ENCODE peak calls at places on chromosomes 16 and 17, in six cellular contexts. X is HepG2, D is A549, T is upper lobe of left lung, G is K562, M is GM12878. W is an unnamed sample.

GRCh38 chr17:64255764-64256163 is 7.3 kb downstream of the TEX2 start:
- ATAC-seq in X (peak; percentile 62), M (no peak), G (no peak), D (no peak), T (no peak), W (no peak)

GRCh38 chr16:54239441-54239840 is 47.1 kb downstream of the IRX3 start:
- ATAC-seq in M (no peak), G (no peak), D (no peak), T (peak; percentile 69), X (no peak), W (peak; percentile 31)

GRCh38 chr17:47208744-47209488 is at the start of gene MYL4:
- ATAC-seq in M (no peak), X (no peak), G (peak; percentile 72), D (no peak), T (no peak), W (no peak)

GRCh38 chr16:23999663-24000062 is 163.9 kb downstream of the PRKCB start:
- ATAC-seq in T (no peak), D (no peak), M (peak; percentile 93), G (no peak), X (no peak), W (no peak)

GRCh38 chr17:80203448-80204092 is 16.6 kb downstream of the SGSH start:
- ATAC-seq in D (peak; percentile 16), M (no peak), X (peak; percentile 17), G (peak; percentile 44), T (no peak), W (no peak)

GRCh38 chr17:76642994-76643393 is 563 bp downstream of the ST6GALNAC1 start:
- ATAC-seq in X (no peak), G (peak; percentile 53), T (no peak), M (no peak), D (no peak), W (no peak)

GRCh38 chr17:8186787-8187516 is 3.0 kb downstream of the BORCS6 start:
- ATAC-seq in G (peak; percentile 53), X (peak; percentile 19), T (peak; percentile 77), D (peak; percentile 51), M (peak; percentile 46), W (peak; percentile 70)

GRCh38 chr17:37220609-37220953 is 155.2 kb upstream of the C17orf78 start:
- ATAC-seq in X (no peak), M (no peak), D (peak; percentile 83), T (no peak), G (no peak), W (no peak)

GRCh38 chr16:86214326-86215232 is 295.7 kb upstream of the FOXF1 start:
- ATAC-seq in M (no peak), D (no peak), G (no peak), X (no peak), T (peak; percentile 32), W (peak; percentile 34)

GRCh38 chr16:86215233-86215978 is 294.9 kb upstream of the FOXF1 start:
- ATAC-seq in X (no peak), D (no peak), G (no peak), M (no peak), T (no peak), W (no peak)

GRCh38 chr16:86211800-86212199 is 298.5 kb upstream of the FOXF1 start:
- ATAC-seq in G (peak; percentile 48), M (no peak), X (no peak), T (no peak), D (no peak), W (no peak)

GRCh38 chr16:86212706-86213426 is 297.5 kb upstream of the FOXF1 start:
- ATAC-seq in M (no peak), X (no peak), G (no peak), T (no peak), D (no peak), W (no peak)

GRCh38 chr16:86213427-86214205 is 296.7 kb upstream of the FOXF1 start:
- ATAC-seq in G (no peak), D (no peak), X (no peak), T (no peak), M (no peak), W (no peak)
- H3K9me3 ChIP-seq in G (no peaks in the 10 kb centered on the region), D (peaks cover 3% of the 10 kb centered on the region), X (no peaks in the 10 kb centered on the region), T (no peaks in the 10 kb centered on the region), M (peaks cover 3% of the 10 kb centered on the region), W (no peaks in the 10 kb centered on the region)

GRCh38 chr17:50946223-50946890 is 80.2 kb upstream of the TOB1 start:
- ATAC-seq in X (no peak), G (no peak), T (no peak), M (no peak), D (no peak), W (no peak)

GRCh38 chr17:50944902-50945720 is 79.0 kb upstream of the TOB1 start:
- ATAC-seq in D (no peak), M (no peak), G (no peak), T (no peak), X (no peak), W (no peak)

GRCh38 chr17:50943575-50943933 is 77.4 kb upstream of the TOB1 start:
- ATAC-seq in G (peak; percentile 7), T (no peak), X (peak; percentile 19), M (no peak), D (no peak), W (no peak)

GRCh38 chr17:50945779-50946222 is 79.6 kb upstream of the TOB1 start:
- ATAC-seq in X (no peak), G (no peak), M (no peak), T (no peak), D (no peak), W (no peak)

GRCh38 chr17:50944054-50944901 is 78.1 kb upstream of the TOB1 start:
- ATAC-seq in G (peak; percentile 94), X (peak; percentile 85), D (peak; percentile 79), M (peak; percentile 69), T (peak; percentile 82), W (peak; percentile 67)
- TF ChIP-seq EP300 in G (peak; percentile 76), X (peak; percentile 95), D (peak; percentile 88), M (no peak), T (no peak), W (no peak)

GRCh38 chr16:72858611-72859493 is 189.1 kb downstream of the ZFHX3 start:
- ATAC-seq in X (no peak), M (no peak), G (no peak), D (no peak), T (peak; percentile 24), W (peak; percentile 22)

GRCh38 chr16:72860726-72861562 is 187.0 kb downstream of the ZFHX3 start:
- ATAC-seq in M (no peak), D (no peak), T (no peak), X (no peak), G (no peak), W (no peak)

GRCh38 chr16:72862090-72862489 is 185.8 kb downstream of the ZFHX3 start:
- ATAC-seq in X (no peak), D (no peak), M (no peak), T (no peak), G (no peak), W (no peak)

GRCh38 chr16:72857841-72858594 is 189.9 kb downstream of the ZFHX3 start:
- ATAC-seq in M (no peak), G (no peak), X (no peak), T (no peak), D (no peak), W (no peak)

GRCh38 chr16:72859581-72859980 is 188.3 kb downstream of the ZFHX3 start:
- ATAC-seq in X (no peak), D (no peak), M (no peak), G (no peak), T (no peak), W (no peak)
- H3K9me3 ChIP-seq in X (no peaks in the 10 kb centered on the region), D (no peaks in the 10 kb centered on the region), M (no peaks in the 10 kb centered on the region), G (no peaks in the 10 kb centered on the region), T (no peaks in the 10 kb centered on the region), W (no peaks in the 10 kb centered on the region)

GRCh38 chr16:649646-650045 is 481 bp downstream of the WDR90 start:
- ATAC-seq in D (peak; percentile 8), T (peak; percentile 2), X (no peak), M (peak; percentile 22), G (no peak), W (no peak)

GRCh38 chr16:646679-647172 is 2.4 kb upstream of the WDR90 start:
- ATAC-seq in D (no peak), M (no peak), X (no peak), T (no peak), G (no peak), W (no peak)

GRCh38 chr16:647173-647902 is 1.8 kb upstream of the WDR90 start:
- ATAC-seq in T (no peak), G (no peak), D (no peak), M (no peak), X (no peak), W (no peak)

GRCh38 chr16:648071-648785 is 937 bp upstream of the WDR90 start:
- ATAC-seq in G (no peak), T (no peak), X (peak; percentile 44), M (peak; percentile 69), D (no peak), W (no peak)

DNA sequence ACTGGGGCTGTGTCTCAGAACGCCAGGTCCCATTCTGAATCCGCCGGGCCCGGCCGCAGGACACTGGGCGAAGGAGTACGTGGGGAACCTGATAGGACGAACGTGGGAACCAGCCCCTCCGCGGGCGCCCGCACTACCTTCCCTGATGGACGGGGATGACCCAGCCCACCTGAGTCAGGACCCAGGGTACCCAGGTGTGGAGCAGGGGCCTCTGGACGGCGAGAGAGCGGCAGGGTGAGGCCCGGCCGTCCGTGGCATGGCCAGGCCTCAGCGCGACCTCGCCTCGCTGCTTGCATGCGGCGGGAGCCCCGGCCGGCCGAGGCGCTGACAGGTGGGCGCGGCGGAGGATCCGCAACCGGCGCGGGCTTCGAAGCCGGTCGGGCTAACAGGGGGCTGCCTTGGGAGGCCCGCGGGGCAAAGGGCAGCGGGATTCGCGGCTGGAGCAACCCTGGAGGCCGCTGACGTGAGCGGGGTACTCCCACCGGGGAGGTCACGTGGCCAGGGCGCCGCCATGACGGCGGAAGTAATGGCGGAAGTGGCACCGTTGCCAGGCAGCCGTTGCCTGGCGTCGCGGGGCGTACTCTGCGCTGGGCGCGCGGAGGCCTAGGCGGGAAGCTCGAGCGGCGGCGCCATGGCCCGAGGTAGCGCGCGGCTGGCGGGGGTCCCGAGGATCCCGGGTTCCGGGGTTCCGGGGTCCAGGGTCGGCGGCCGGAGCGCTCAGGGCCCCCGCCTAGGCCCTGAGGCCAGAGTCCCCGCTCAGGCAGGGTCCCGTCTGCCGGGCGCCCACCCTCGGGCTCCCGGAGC is at the start of gene WDR90:
- ATAC-seq in M (peak; percentile 93), G (no peak), D (peak; percentile 70), T (peak; percentile 96), X (peak; percentile 73), W (peak; percentile 97)
- TF ChIP-seq EP300 in M (no peak), G (no peak), D (no peak), T (no peak), X (peak; percentile 27), W (no peak)

GRCh38 chr17:20987511-20987910 is 55.3 kb downstream of the USP22 start:
- ATAC-seq in D (no peak), T (no peak), M (no peak), G (no peak), X (no peak), W (no peak)
- H3K9me3 ChIP-seq in D (no peaks in the 10 kb centered on the region), T (no peaks in the 10 kb centered on the region), M (no peaks in the 10 kb centered on the region), G (no peaks in the 10 kb centered on the region), X (no peaks in the 10 kb centered on the region), W (no peaks in the 10 kb centered on the region)

GRCh38 chr17:18183334-18184142 is at the start of gene ALKBH5:
- ATAC-seq in G (peak; percentile 91), T (peak; percentile 95), D (peak; percentile 86), M (peak; percentile 88), X (peak; percentile 91), W (peak; percentile 95)
- TF ChIP-seq EP300 in G (no peak), T (no peak), D (no peak), M (no peak), X (no peak), W (no peak)